ENCODE peak calls at places on chromosomes 11 and 22, in four cellular contexts. U, M, E and D are unnamed samples. For H3K4me1, the result is how much of the 10 kb centered on the place peaks cover.

GRCh38 chr11:6214530-6214929 is 9.2 kb downstream of the C11orf42 start:
- DNase-seq in U (no peak), E (no peak), M (no peak), D (no peak)

GRCh38 chr22:20430641-20431519 is 6.7 kb downstream of the SCARF2 start:
- DNase-seq in U (no peak), M (no peak), E (peak), D (no peak)

GRCh38 chr11:10293423-10294288 is at the start of gene SBF2:
- DNase-seq in E (no peak), M (peak), U (peak), D (peak)

GRCh38 chr11:57474751-57475115 is 14.4 kb downstream of the RTN4RL2 start:
- DNase-seq in E (no peak), M (no peak), U (no peak), D (no peak)

GRCh38 chr11:31761636-31762035 is 49.5 kb downstream of the PAX6 start:
- DNase-seq in M (no peak), E (no peak), U (no peak), D (no peak)

GRCh38 chr11:68345776-68346728 is 33.7 kb downstream of the LRP5 start:
- DNase-seq in M (no peak), U (peak), E (no peak), D (peak)

GRCh38 chr11:101096036-101096704 is 33.4 kb downstream of the PGR start:
- DNase-seq in E (no peak), M (no peak), U (peak), D (peak)

GRCh38 chr22:28051091-28051786 is 132.2 kb upstream of the PITPNB start:
- DNase-seq in U (no peak), E (no peak), M (no peak), D (no peak)

GRCh38 chr11:1196516-1197391 is 26.1 kb upstream of the MUC5B start:
- DNase-seq in U (peak), E (no peak), M (no peak), D (peak)

GRCh38 chr22:39534591-39535301 is 2.2 kb upstream of the RPS19BP1 start:
- DNase-seq in U (peak), E (no peak), M (peak), D (peak)

GRCh38 chr11:61041755-61042518 is 60.4 kb upstream of the CD5 start:
- DNase-seq in U (peak), M (no peak), E (no peak), D (peak)

GRCh38 chr11:8715501-8715900 is 32.9 kb downstream of the RPL27A start:
- DNase-seq in E (no peak), U (no peak), M (no peak), D (peak)

GRCh38 chr11:64126796-64127195 is 39.1 kb downstream of the MACROD1 start:
- DNase-seq in M (no peak), E (no peak), U (no peak), D (no peak)

GRCh38 chr11:67302571-67303131 is 679 bp upstream of the SSH3 start:
- DNase-seq in U (peak), E (no peak), M (peak), D (peak)

GRCh38 chr11:12674936-12675696 is 895 bp downstream of the TEAD1 start:
- DNase-seq in E (no peak), M (no peak), U (peak), D (peak)

GRCh38 chr11:72641900-72642814 is 32.1 kb downstream of the PDE2A start:
- DNase-seq in U (peak), E (no peak), M (no peak), D (peak)

GRCh38 chr11:130133716-130134115 is 25.9 kb upstream of the ST14 start:
- DNase-seq in U (no peak), M (no peak), E (no peak), D (no peak)

GRCh38 chr11:44789466-44789865 is 62.7 kb downstream of the TSPAN18 start:
- DNase-seq in E (no peak), U (no peak), M (no peak), D (no peak)

DNA sequence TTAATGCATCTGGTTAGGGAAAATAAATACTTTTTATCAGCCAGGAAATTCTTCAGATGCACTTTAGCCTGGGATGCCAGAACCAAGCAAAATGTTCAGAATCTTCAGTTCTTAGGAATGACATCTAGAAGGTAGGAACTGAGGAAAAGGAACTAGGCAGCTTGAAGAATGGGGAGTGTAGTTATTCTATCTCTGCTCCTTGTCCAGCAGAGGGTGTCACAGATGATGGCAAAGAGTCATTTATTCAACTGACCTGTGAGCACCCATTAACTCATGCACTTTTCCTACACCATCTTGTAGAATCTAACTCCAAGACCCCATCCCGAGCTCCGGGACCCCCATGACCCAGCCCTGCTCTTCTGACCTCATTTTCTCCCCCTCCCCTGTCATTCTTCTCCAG is 122.1 kb upstream of the ISX start:
- DNase-seq in M (no peak), E (no peak), U (no peak), D (no peak)
- TF ChIP-seq CTCF in M (no peak), E (peak), U (no peak), D (no peak)

DNA sequence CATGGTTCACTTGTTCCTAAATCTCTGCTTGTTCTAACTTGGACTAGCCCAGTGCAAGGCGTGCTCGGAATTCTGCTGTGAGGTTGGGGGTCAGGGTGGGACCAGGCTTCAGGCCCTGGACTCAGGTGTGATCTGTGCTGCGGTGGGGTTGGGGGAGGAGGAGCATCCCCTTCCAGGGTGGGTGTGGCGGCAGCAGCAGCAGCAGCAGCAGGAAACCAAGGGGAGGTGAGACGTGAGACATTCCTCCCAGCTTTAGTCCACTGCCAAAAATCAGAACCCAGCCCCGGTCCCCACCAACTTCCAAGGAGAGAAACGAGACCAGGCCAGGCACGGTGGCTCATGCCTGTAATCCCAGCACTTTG is 31.8 kb downstream of the A4GALT start:
- DNase-seq in E (no peak), M (no peak), U (no peak), D (no peak)
- H3K4me1 ChIP-seq in E (under half), M (under half), U (half or more), D (half or more)

DNA sequence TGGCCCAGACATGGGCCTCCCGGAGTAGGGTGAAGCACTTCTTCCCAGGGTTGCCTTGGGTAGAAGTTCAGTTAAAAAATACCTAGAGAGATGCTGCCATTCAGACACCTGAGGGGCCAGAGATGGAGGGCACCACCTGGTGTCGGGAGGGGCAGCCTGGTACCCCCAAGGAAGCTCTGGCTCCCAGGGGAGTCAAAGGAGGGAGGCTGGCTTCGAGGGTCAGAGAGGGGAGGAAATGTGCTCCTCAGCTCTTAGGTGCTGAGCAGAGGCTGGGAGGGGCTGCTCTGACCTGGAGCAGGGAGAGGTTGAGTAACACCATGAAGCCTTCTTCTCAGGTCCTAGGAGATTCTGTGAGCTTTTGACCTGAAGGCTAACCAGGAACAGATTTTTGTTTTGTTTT is 1.1 kb downstream of the USP35 start:
- DNase-seq in E (no peak), U (no peak), M (no peak), D (no peak)
- H3K4me3 ChIP-seq in E (peak), U (peak), M (no peak), D (peak)

GRCh38 chr11:132186699-132187098 is 816.3 kb downstream of the NTM start:
- DNase-seq in M (no peak), U (no peak), E (no peak), D (no peak)
- TF ChIP-seq CTCF in M (no peak), U (peak), E (no peak), D (no peak)

DNA sequence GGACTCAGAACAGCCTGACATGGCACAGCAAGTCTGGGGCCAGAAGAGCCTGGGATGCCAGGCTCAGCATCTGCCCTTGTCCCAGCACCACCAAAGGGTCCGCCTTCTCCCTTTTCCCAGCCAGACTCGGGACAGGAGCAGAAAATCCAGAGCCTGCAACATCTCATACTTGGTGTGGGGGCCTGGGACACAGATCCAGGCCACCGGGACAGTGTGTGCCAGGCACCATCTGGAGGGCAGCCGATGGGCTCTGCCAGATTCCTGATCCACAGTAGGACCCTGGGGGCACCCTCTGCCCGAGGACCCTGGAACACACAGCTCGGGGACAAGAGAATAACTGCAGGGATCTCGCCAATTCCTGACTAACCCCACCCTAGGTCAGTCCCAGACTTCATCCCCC is 67.7 kb downstream of the PHF21B start:
- DNase-seq in E (no peak), U (no peak), M (no peak), D (no peak)
- H3K4me1 ChIP-seq in E (under half), U (under half), M (under half), D (under half)

DNA sequence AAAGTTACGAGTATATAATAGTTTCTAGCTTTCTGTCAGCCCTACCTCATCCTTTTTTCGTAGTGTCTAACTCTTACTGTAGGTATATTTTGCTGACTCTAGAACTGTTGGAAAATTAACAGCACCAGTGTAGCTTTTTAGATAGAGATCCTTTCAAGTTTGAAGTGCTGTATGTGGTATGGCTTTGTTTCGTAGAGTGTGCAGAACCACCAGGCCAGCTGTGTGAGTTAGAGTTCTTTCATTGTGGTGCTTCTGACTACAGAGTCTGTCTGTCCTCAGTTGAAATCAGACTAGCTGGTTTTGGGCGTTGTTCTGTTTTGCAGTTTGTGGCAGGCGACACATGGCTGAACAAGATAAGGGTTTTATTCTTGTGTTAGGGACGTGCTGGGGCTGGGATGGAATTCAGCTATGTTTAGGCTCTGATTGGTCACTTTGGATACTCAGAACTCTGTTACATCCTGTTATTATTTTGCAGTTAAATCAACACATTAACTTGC is 3.2 kb downstream of the ARHGEF12 start:
- DNase-seq in M (no peak), U (peak), E (no peak), D (peak)
- H3K4me3 ChIP-seq in M (no peak), U (peak), E (no peak), D (peak)

GRCh38 chr11:106152013-106152412 is 74.6 kb downstream of the AASDHPPT start:
- DNase-seq in M (peak), E (no peak), U (no peak), D (no peak)
- TF ChIP-seq CTCF in M (no peak), E (no peak), U (no peak), D (no peak)